ENCODE peak calls at places on chromosomes 12 and 14, in five cellular contexts. One of them, this sample, is unnamed. For H3K4me1 and H3K36me3, the result is how much of the 10 kb centered on the place peaks cover.

GRCh38 chr14:53032161-53032803 is 81.4 kb upstream of the FERMT2 start:
- DNase-seq in trophoblast cell: peak
- DNase-seq in CD4-positive, CD25-positive, alpha-beta regulatory T cell: no peak
- DNase-seq in uterus: no peak
- DNase-seq in CD8-positive, alpha-beta T cell: no peak
- DNase-seq in this sample: no peak

GRCh38 chr12:65962921-65963883 is 138.9 kb downstream of the HMGA2 start:
- DNase-seq in trophoblast cell: peak
- DNase-seq in CD4-positive, CD25-positive, alpha-beta regulatory T cell: no peak
- DNase-seq in uterus: no peak
- DNase-seq in CD8-positive, alpha-beta T cell: no peak
- DNase-seq in this sample: no peak

GRCh38 chr12:84842406-84843013 is 70.1 kb downstream of the SLC6A15 start:
- DNase-seq in trophoblast cell: peak
- DNase-seq in CD4-positive, CD25-positive, alpha-beta regulatory T cell: no peak
- DNase-seq in uterus: no peak
- DNase-seq in CD8-positive, alpha-beta T cell: no peak
- DNase-seq in this sample: no peak

GRCh38 chr12:54028324-54029201 is at the start of gene HOXC6:
- DNase-seq in trophoblast cell: peak
- DNase-seq in CD4-positive, CD25-positive, alpha-beta regulatory T cell: no peak
- DNase-seq in uterus: no peak
- DNase-seq in CD8-positive, alpha-beta T cell: no peak
- DNase-seq in this sample: no peak

GRCh38 chr14:61566537-61567225 is 128.6 kb upstream of the HIF1A start:
- DNase-seq in trophoblast cell: peak
- DNase-seq in CD4-positive, CD25-positive, alpha-beta regulatory T cell: no peak
- DNase-seq in uterus: no peak
- DNase-seq in CD8-positive, alpha-beta T cell: no peak
- DNase-seq in this sample: no peak

GRCh38 chr14:30883508-30884294 is 9.3 kb downstream of the COCH start:
- DNase-seq in trophoblast cell: no peak
- DNase-seq in CD4-positive, CD25-positive, alpha-beta regulatory T cell: no peak
- DNase-seq in uterus: no peak
- DNase-seq in CD8-positive, alpha-beta T cell: no peak
- DNase-seq in this sample: no peak

GRCh38 chr12:94760786-94761185 is 110.4 kb upstream of the TMCC3 start:
- DNase-seq in trophoblast cell: peak
- DNase-seq in CD4-positive, CD25-positive, alpha-beta regulatory T cell: no peak
- DNase-seq in uterus: no peak
- DNase-seq in CD8-positive, alpha-beta T cell: no peak
- DNase-seq in this sample: no peak

GRCh38 chr14:75561013-75561432 is 17.4 kb upstream of the FLVCR2 start:
- DNase-seq in trophoblast cell: peak
- DNase-seq in CD4-positive, CD25-positive, alpha-beta regulatory T cell: peak
- DNase-seq in uterus: peak
- DNase-seq in CD8-positive, alpha-beta T cell: peak
- DNase-seq in this sample: no peak

GRCh38 chr14:21408152-21408551 is 24.3 kb upstream of the SUPT16H start:
- DNase-seq in trophoblast cell: peak
- DNase-seq in CD4-positive, CD25-positive, alpha-beta regulatory T cell: no peak
- DNase-seq in uterus: no peak
- DNase-seq in CD8-positive, alpha-beta T cell: no peak
- DNase-seq in this sample: no peak

GRCh38 chr12:83945871-83946270 is 966.7 kb downstream of the SLC6A15 start:
- DNase-seq in trophoblast cell: no peak
- DNase-seq in CD4-positive, CD25-positive, alpha-beta regulatory T cell: no peak
- DNase-seq in uterus: no peak
- DNase-seq in CD8-positive, alpha-beta T cell: no peak
- DNase-seq in this sample: no peak

GRCh38 chr14:84409435-84409834 is 1120.5 kb upstream of the FLRT2 start:
- DNase-seq in trophoblast cell: peak
- DNase-seq in CD4-positive, CD25-positive, alpha-beta regulatory T cell: no peak
- DNase-seq in uterus: no peak
- DNase-seq in CD8-positive, alpha-beta T cell: no peak
- DNase-seq in this sample: no peak

GRCh38 chr12:71942259-71942658 is 3.6 kb downstream of the TPH2 start:
- DNase-seq in trophoblast cell: no peak
- DNase-seq in CD4-positive, CD25-positive, alpha-beta regulatory T cell: no peak
- DNase-seq in uterus: no peak
- DNase-seq in CD8-positive, alpha-beta T cell: no peak
- DNase-seq in this sample: no peak

GRCh38 chr12:12008931-12009611 is 61.7 kb upstream of the BCL2L14 start:
- DNase-seq in trophoblast cell: peak
- DNase-seq in CD4-positive, CD25-positive, alpha-beta regulatory T cell: no peak
- DNase-seq in uterus: no peak
- DNase-seq in CD8-positive, alpha-beta T cell: peak
- DNase-seq in this sample: peak

GRCh38 chr12:121166356-121166755 is 33.7 kb downstream of the P2RX7 start:
- DNase-seq in trophoblast cell: peak
- DNase-seq in CD4-positive, CD25-positive, alpha-beta regulatory T cell: no peak
- DNase-seq in uterus: no peak
- DNase-seq in CD8-positive, alpha-beta T cell: no peak
- DNase-seq in this sample: no peak
- H3K4me3 ChIP-seq in trophoblast cell: no peak
- H3K4me3 ChIP-seq in CD4-positive, CD25-positive, alpha-beta regulatory T cell: no peak
- H3K4me3 ChIP-seq in uterus: no peak
- H3K4me3 ChIP-seq in CD8-positive, alpha-beta T cell: no peak
- H3K4me3 ChIP-seq in this sample: no peak

GRCh38 chr12:120366884-120367251 is 2.1 kb downstream of the MSI1 start:
- DNase-seq in trophoblast cell: no peak
- DNase-seq in CD4-positive, CD25-positive, alpha-beta regulatory T cell: no peak
- DNase-seq in uterus: no peak
- DNase-seq in CD8-positive, alpha-beta T cell: no peak
- DNase-seq in this sample: no peak

GRCh38 chr12:120367252-120367923 is 1.6 kb downstream of the MSI1 start:
- DNase-seq in trophoblast cell: no peak
- DNase-seq in CD4-positive, CD25-positive, alpha-beta regulatory T cell: no peak
- DNase-seq in uterus: no peak
- DNase-seq in CD8-positive, alpha-beta T cell: no peak
- DNase-seq in this sample: no peak

GRCh38 chr12:120367924-120368788 is 808 bp downstream of the MSI1 start:
- DNase-seq in trophoblast cell: no peak
- DNase-seq in CD4-positive, CD25-positive, alpha-beta regulatory T cell: no peak
- DNase-seq in uterus: peak
- DNase-seq in CD8-positive, alpha-beta T cell: no peak
- DNase-seq in this sample: no peak

GRCh38 chr12:120365675-120366340 is 3.2 kb downstream of the MSI1 start:
- DNase-seq in trophoblast cell: peak
- DNase-seq in CD4-positive, CD25-positive, alpha-beta regulatory T cell: no peak
- DNase-seq in uterus: no peak
- DNase-seq in CD8-positive, alpha-beta T cell: no peak
- DNase-seq in this sample: no peak

GRCh38 chr12:120366341-120366705 is 2.6 kb downstream of the MSI1 start:
- DNase-seq in trophoblast cell: no peak
- DNase-seq in CD4-positive, CD25-positive, alpha-beta regulatory T cell: no peak
- DNase-seq in uterus: no peak
- DNase-seq in CD8-positive, alpha-beta T cell: no peak
- DNase-seq in this sample: no peak
- H3K4me1 ChIP-seq in trophoblast cell: under half
- H3K4me1 ChIP-seq in CD4-positive, CD25-positive, alpha-beta regulatory T cell: under half
- H3K4me1 ChIP-seq in uterus: under half
- H3K4me1 ChIP-seq in CD8-positive, alpha-beta T cell: under half
- H3K4me1 ChIP-seq in this sample: under half

GRCh38 chr14:91177797-91178147 is 63.9 kb downstream of the DGLUCY start:
- DNase-seq in trophoblast cell: no peak
- DNase-seq in CD4-positive, CD25-positive, alpha-beta regulatory T cell: no peak
- DNase-seq in uterus: no peak
- DNase-seq in CD8-positive, alpha-beta T cell: no peak
- DNase-seq in this sample: no peak
- H3K36me3 ChIP-seq in trophoblast cell: under half
- H3K36me3 ChIP-seq in CD4-positive, CD25-positive, alpha-beta regulatory T cell: under half
- H3K36me3 ChIP-seq in uterus: under half
- H3K36me3 ChIP-seq in CD8-positive, alpha-beta T cell: under half
- H3K36me3 ChIP-seq in this sample: under half

GRCh38 chr12:70918321-70918720 is 2.2 kb downstream of the PTPRR start:
- DNase-seq in trophoblast cell: no peak
- DNase-seq in CD4-positive, CD25-positive, alpha-beta regulatory T cell: no peak
- DNase-seq in uterus: no peak
- DNase-seq in CD8-positive, alpha-beta T cell: no peak
- DNase-seq in this sample: no peak

GRCh38 chr12:70919161-70919560 is 1.4 kb downstream of the PTPRR start:
- DNase-seq in trophoblast cell: no peak
- DNase-seq in CD4-positive, CD25-positive, alpha-beta regulatory T cell: no peak
- DNase-seq in uterus: no peak
- DNase-seq in CD8-positive, alpha-beta T cell: no peak
- DNase-seq in this sample: no peak

GRCh38 chr12:70919597-70920035 is 922 bp downstream of the PTPRR start:
- DNase-seq in trophoblast cell: no peak
- DNase-seq in CD4-positive, CD25-positive, alpha-beta regulatory T cell: no peak
- DNase-seq in uterus: no peak
- DNase-seq in CD8-positive, alpha-beta T cell: no peak
- DNase-seq in this sample: no peak

GRCh38 chr12:70920251-70920851 is at the start of gene PTPRR:
- DNase-seq in trophoblast cell: no peak
- DNase-seq in CD4-positive, CD25-positive, alpha-beta regulatory T cell: no peak
- DNase-seq in uterus: no peak
- DNase-seq in CD8-positive, alpha-beta T cell: no peak
- DNase-seq in this sample: no peak

GRCh38 chr12:70920891-70921290 is 353 bp upstream of the PTPRR start:
- DNase-seq in trophoblast cell: no peak
- DNase-seq in CD4-positive, CD25-positive, alpha-beta regulatory T cell: no peak
- DNase-seq in uterus: no peak
- DNase-seq in CD8-positive, alpha-beta T cell: no peak
- DNase-seq in this sample: no peak
- H3K4me3 ChIP-seq in trophoblast cell: no peak
- H3K4me3 ChIP-seq in CD4-positive, CD25-positive, alpha-beta regulatory T cell: no peak
- H3K4me3 ChIP-seq in uterus: no peak
- H3K4me3 ChIP-seq in CD8-positive, alpha-beta T cell: no peak
- H3K4me3 ChIP-seq in this sample: no peak

GRCh38 chr14:104968541-104969401 is 9.4 kb downstream of the AHNAK2 start:
- DNase-seq in trophoblast cell: peak
- DNase-seq in CD4-positive, CD25-positive, alpha-beta regulatory T cell: no peak
- DNase-seq in uterus: peak
- DNase-seq in CD8-positive, alpha-beta T cell: no peak
- DNase-seq in this sample: no peak
- H3K4me1 ChIP-seq in trophoblast cell: under half
- H3K4me1 ChIP-seq in CD4-positive, CD25-positive, alpha-beta regulatory T cell: under half
- H3K4me1 ChIP-seq in uterus: under half
- H3K4me1 ChIP-seq in CD8-positive, alpha-beta T cell: under half
- H3K4me1 ChIP-seq in this sample: under half

GRCh38 chr14:101827286-101827685 is 65.8 kb downstream of the PPP2R5C start:
- DNase-seq in trophoblast cell: no peak
- DNase-seq in CD4-positive, CD25-positive, alpha-beta regulatory T cell: no peak
- DNase-seq in uterus: no peak
- DNase-seq in CD8-positive, alpha-beta T cell: no peak
- DNase-seq in this sample: no peak
- H3K36me3 ChIP-seq in trophoblast cell: under half
- H3K36me3 ChIP-seq in CD4-positive, CD25-positive, alpha-beta regulatory T cell: under half
- H3K36me3 ChIP-seq in uterus: under half
- H3K36me3 ChIP-seq in CD8-positive, alpha-beta T cell: under half
- H3K36me3 ChIP-seq in this sample: under half

GRCh38 chr14:62661818-62662217 is 383.4 kb downstream of the KCNH5 start:
- DNase-seq in trophoblast cell: no peak
- DNase-seq in CD4-positive, CD25-positive, alpha-beta regulatory T cell: no peak
- DNase-seq in uterus: no peak
- DNase-seq in CD8-positive, alpha-beta T cell: no peak
- DNase-seq in this sample: no peak

GRCh38 chr14:62667515-62667914 is 377.7 kb downstream of the KCNH5 start:
- DNase-seq in trophoblast cell: peak
- DNase-seq in CD4-positive, CD25-positive, alpha-beta regulatory T cell: no peak
- DNase-seq in uterus: no peak
- DNase-seq in CD8-positive, alpha-beta T cell: no peak
- DNase-seq in this sample: no peak

GRCh38 chr14:62657376-62657775 is 387.9 kb downstream of the KCNH5 start:
- DNase-seq in trophoblast cell: no peak
- DNase-seq in CD4-positive, CD25-positive, alpha-beta regulatory T cell: no peak
- DNase-seq in uterus: no peak
- DNase-seq in CD8-positive, alpha-beta T cell: no peak
- DNase-seq in this sample: no peak

DNA sequence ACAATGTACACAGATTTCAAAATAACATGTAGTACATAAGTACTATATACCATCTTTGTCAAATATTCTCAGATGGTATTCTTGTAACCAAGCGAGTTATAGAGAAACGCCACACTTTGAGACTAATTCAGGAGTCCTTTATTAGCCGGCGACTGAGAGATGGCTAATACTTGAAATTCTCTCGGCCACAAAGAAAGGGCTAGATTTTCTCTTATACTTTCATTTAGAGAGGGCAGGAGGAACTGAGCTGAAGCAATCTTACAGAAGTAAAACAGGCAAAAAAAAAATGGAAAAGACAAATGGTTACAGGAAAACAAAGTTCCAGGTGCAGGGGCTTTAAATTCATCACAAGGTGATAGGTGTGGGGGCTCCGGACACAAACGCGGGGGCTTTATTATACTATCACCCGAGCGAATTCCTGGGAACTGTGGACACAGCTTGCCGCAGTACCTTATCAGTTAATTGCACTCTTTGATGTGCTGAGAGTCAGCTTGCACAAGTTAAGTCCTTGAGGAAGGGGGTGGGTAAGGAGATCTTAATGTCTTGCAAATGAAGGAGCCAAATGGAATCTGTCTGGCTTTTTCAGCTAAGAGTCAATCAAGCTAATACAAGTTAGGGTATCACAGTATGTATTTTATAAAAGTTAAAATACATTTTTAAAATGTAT is 382.3 kb downstream of the KCNH5 start:
- DNase-seq in trophoblast cell: no peak
- DNase-seq in CD4-positive, CD25-positive, alpha-beta regulatory T cell: no peak
- DNase-seq in uterus: no peak
- DNase-seq in CD8-positive, alpha-beta T cell: no peak
- DNase-seq in this sample: no peak
- H3K4me3 ChIP-seq in trophoblast cell: no peak
- H3K4me3 ChIP-seq in CD4-positive, CD25-positive, alpha-beta regulatory T cell: no peak
- H3K4me3 ChIP-seq in uterus: no peak
- H3K4me3 ChIP-seq in CD8-positive, alpha-beta T cell: no peak
- H3K4me3 ChIP-seq in this sample: no peak

This sample was measured in effector memory CD4-positive, alpha-beta T cell.